ENCODE peak calls at places on chromosomes 4 and X, in ten cellular contexts. X is pancreas, B is AG10803, C is fibroblast of lung, Z is cardiac fibroblast, E is tibial nerve, T is endothelial cell of umbilical vein, V is ovary, J is lung, D is Panc1. Y is an unnamed sample.

GRCh38 chrX:72020788-72021187 is 110.1 kb downstream of the NHSL2 start:
- DNase-seq in X (no peak), B (no peak), C (no peak), Z (no peak), E (no peak), T (no peak), V (no peak), J (no peak), D (no peak), Y (no peak)

GRCh38 chrX:124030520-124030919 is 69.0 kb downstream of the STAG2 start:
- DNase-seq in X (no peak), B (no peak), C (no peak), Z (no peak), E (no peak), T (no peak), V (no peak), J (no peak), D (no peak), Y (no peak)

GRCh38 chr4:18366762-18367358 is 345.3 kb upstream of the LCORL start:
- DNase-seq in X (no peak), B (peak), C (peak), Z (peak), E (no peak), T (peak), V (no peak), J (no peak), D (no peak), Y (no peak)

GRCh38 chr4:13793020-13793710 is 165.6 kb upstream of the BOD1L1 start:
- DNase-seq in X (no peak), B (no peak), C (no peak), Z (peak), E (no peak), T (no peak), V (no peak), J (no peak), D (no peak), Y (no peak)

GRCh38 chr4:184747034-184747830 is 13.3 kb upstream of the CENPU start:
- DNase-seq in X (peak), B (no peak), C (no peak), Z (no peak), E (peak), T (no peak), V (peak), J (no peak), D (no peak), Y (no peak)

GRCh38 chrX:154525606-154526490 is 9.8 kb upstream of the FAM3A start:
- DNase-seq in X (no peak), B (no peak), C (no peak), Z (no peak), E (no peak), T (no peak), V (no peak), J (no peak), D (no peak), Y (no peak)

GRCh38 chr4:56460085-56460484 is 7.3 kb upstream of the SRP72 start:
- DNase-seq in X (no peak), B (peak), C (no peak), Z (no peak), E (no peak), T (no peak), V (no peak), J (no peak), D (no peak), Y (no peak)

GRCh38 chrX:63784902-63785692 is at the start of gene ARHGEF9:
- DNase-seq in X (peak), B (peak), C (peak), Z (peak), E (peak), T (no peak), V (peak), J (no peak), D (no peak), Y (no peak)

GRCh38 chrX:108001218-108001814 is 19.1 kb upstream of the TEX13B start:
- DNase-seq in X (no peak), B (peak), C (peak), Z (peak), E (no peak), T (peak), V (no peak), J (no peak), D (no peak), Y (peak)

GRCh38 chrX:118117069-118117405 is 427 bp upstream of the KLHL13 start:
- DNase-seq in X (no peak), B (no peak), C (no peak), Z (peak), E (peak), T (no peak), V (no peak), J (no peak), D (no peak), Y (no peak)

GRCh38 chrX:139429913-139430312 is 100.6 kb upstream of the F9 start:
- DNase-seq in X (no peak), B (peak), C (no peak), Z (no peak), E (no peak), T (no peak), V (no peak), J (no peak), D (no peak), Y (no peak)

GRCh38 chr4:39036172-39036571 is 4.0 kb upstream of the TMEM156 start:
- DNase-seq in X (no peak), B (no peak), C (peak), Z (peak), E (no peak), T (peak), V (no peak), J (no peak), D (no peak), Y (no peak)

GRCh38 chrX:10128386-10128785 is 28.4 kb upstream of the CLCN4 start:
- DNase-seq in X (no peak), B (no peak), C (no peak), Z (no peak), E (no peak), T (no peak), V (no peak), J (no peak), D (no peak), Y (no peak)

GRCh38 chr4:76430519-76431388 is 4.3 kb upstream of the SHROOM3 start:
- DNase-seq in X (no peak), B (peak), C (peak), Z (peak), E (peak), T (peak), V (no peak), J (no peak), D (peak), Y (peak)

GRCh38 chr4:174564529-174564928 is 42.2 kb upstream of the HPGD start:
- DNase-seq in X (no peak), B (no peak), C (no peak), Z (no peak), E (no peak), T (no peak), V (no peak), J (no peak), D (no peak), Y (no peak)

GRCh38 chr4:48409203-48409602 is 67.9 kb downstream of the SLAIN2 start:
- DNase-seq in X (no peak), B (no peak), C (no peak), Z (no peak), E (no peak), T (no peak), V (no peak), J (no peak), D (no peak), Y (no peak)

GRCh38 chr4:178140326-178140915 is 698.2 kb upstream of the AGA start:
- DNase-seq in X (no peak), B (no peak), C (no peak), Z (no peak), E (no peak), T (no peak), V (no peak), J (no peak), D (no peak), Y (no peak)

GRCh38 chr4:6680372-6681034 is 13.2 kb upstream of the S100P start:
- DNase-seq in X (no peak), B (no peak), C (no peak), Z (no peak), E (no peak), T (no peak), V (no peak), J (no peak), D (no peak), Y (no peak)

GRCh38 chrX:118519411-118520205 is 24.0 kb downstream of the DOCK11 start:
- DNase-seq in X (no peak), B (peak), C (peak), Z (peak), E (no peak), T (no peak), V (no peak), J (no peak), D (no peak), Y (no peak)

GRCh38 chrX:45157647-45158046 is 43.0 kb downstream of the DIPK2B start:
- DNase-seq in X (no peak), B (no peak), C (no peak), Z (no peak), E (no peak), T (no peak), V (no peak), J (no peak), D (no peak), Y (no peak)

DNA sequence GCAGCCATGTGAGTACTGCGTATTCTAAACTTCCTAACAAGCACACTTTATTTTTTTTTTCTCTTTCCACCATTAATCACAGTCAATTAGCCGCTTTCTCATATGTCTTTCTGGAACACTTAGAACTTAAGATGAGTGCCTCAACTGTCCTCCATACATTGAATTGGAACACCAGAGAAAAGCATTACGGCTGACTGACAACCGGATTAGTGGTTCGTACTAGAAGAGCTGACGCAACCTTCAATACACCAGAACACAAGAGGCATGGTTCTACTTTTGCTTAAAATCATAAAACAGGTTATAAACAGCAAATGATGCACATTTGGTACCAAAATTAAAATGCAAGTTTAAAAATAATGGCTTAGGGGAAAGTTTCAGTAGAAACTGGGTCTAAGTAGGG is 3.3 kb downstream of the TMEM47 start:
- DNase-seq in X (no peak), B (no peak), C (peak), Z (no peak), E (no peak), T (peak), V (no peak), J (no peak), D (no peak), Y (no peak)
- H3K4me3 ChIP-seq in X (no peak), B (peak), C (peak), Z (peak), E (peak), T (peak), V (peak), J (no peak), D (no peak), Y (no peak)

GRCh38 chr4:81906905-81907304 is 435.2 kb upstream of the RASGEF1B start:
- DNase-seq in X (no peak), B (no peak), C (no peak), Z (no peak), E (no peak), T (no peak), V (no peak), J (no peak), D (no peak), Y (no peak)

DNA sequence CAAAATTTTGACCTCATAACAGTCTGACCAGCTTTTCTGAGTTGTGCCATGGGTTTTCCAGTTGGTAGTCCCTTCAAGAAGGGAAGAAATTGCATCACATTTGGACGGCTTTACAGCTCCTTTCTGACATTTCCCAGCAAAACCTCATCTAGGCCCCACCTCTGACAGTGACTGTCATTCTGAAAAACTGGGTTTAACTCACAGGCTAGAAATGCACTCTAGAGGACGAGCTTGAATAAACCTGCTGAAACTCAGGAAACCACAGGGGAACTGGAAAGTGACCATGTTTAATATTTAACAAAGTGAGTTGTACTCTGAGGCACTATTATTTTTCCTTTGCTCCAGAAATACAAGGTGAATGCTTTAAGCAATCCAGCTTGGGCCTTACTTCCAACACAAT is 434.3 kb upstream of the RASGEF1B start:
- DNase-seq in X (no peak), B (no peak), C (no peak), Z (no peak), E (no peak), T (no peak), V (no peak), J (no peak), D (no peak), Y (no peak)
- TF ChIP-seq CTCF in X (no peak), B (no peak), C (no peak), Z (no peak), E (no peak), T (no peak), V (no peak), J (no peak), D (no peak), Y (no peak)

GRCh38 chr4:159267023-159267939 is 164.4 kb downstream of the RAPGEF2 start:
- DNase-seq in X (no peak), B (peak), C (peak), Z (peak), E (no peak), T (peak), V (no peak), J (no peak), D (no peak), Y (no peak)
- H3K4me3 ChIP-seq in X (no peak), B (peak), C (peak), Z (peak), E (peak), T (no peak), V (no peak), J (no peak), D (no peak), Y (no peak)

GRCh38 chrX:155534800-155535199 is 76.4 kb upstream of the F8A3 start:
- DNase-seq in X (no peak), B (no peak), C (no peak), Z (no peak), E (no peak), T (no peak), V (no peak), J (no peak), D (no peak), Y (no peak)
- TF ChIP-seq CTCF in X (no peak), B (no peak), C (no peak), Z (no peak), E (no peak), T (no peak), V (no peak), J (no peak), D (peak), Y (no peak)

GRCh38 chr4:87108142-87108546 is 112.3 kb downstream of the KLHL8 start:
- DNase-seq in X (no peak), B (peak), C (peak), Z (peak), E (peak), T (peak), V (no peak), J (no peak), D (peak), Y (peak)
- H3K4me3 ChIP-seq in X (no peak), B (peak), C (peak), Z (no peak), E (no peak), T (no peak), V (no peak), J (no peak), D (no peak), Y (peak)

DNA sequence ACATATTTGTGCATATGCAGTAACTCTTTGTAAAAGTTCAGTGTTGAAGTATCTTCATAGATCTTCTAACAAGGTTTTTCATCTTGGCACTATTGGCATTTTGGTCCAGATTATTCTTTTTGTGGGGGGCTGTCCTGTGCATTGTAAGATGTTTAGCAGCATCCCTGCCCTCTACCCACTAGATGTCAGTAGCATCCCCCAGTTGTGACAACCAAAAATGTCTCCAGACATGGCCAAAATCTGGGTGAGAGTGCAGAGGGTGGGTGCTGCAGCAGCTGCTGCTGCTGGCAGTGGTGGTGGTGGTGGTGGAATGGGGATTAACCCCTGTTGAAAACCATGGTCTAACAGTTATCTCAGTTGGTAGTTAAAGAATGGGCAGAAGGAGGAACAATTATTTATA is 370.0 kb downstream of the GPAT3 start:
- DNase-seq in X (no peak), B (no peak), C (no peak), Z (no peak), E (no peak), T (no peak), V (no peak), J (no peak), D (no peak), Y (no peak)
- TF ChIP-seq CTCF in X (no peak), B (no peak), C (no peak), Z (peak), E (no peak), T (no peak), V (no peak), J (no peak), D (peak), Y (peak)

DNA sequence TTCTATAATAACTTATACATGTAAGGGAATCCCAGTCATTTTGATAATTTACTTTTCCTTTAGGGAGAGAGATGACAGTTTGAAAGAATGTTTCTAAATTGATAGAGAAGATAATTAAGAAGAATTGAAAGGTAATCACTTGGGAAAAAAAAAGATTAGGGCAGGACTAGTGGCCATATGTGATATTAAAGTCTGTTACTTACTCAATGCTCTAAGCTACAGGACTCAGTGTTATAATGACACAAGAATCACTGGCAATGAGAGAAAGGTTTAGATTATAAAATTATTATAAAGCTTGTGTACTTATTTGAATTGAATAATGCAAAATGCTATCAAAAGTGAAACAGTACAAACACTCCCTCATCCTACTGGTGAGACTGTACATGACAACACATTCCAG is 265.3 kb downstream of the BANK1 start:
- DNase-seq in X (no peak), B (no peak), C (no peak), Z (no peak), E (no peak), T (no peak), V (no peak), J (no peak), D (no peak), Y (no peak)
- H3K4me3 ChIP-seq in X (no peak), B (no peak), C (no peak), Z (no peak), E (no peak), T (no peak), V (no peak), J (no peak), D (no peak), Y (no peak)

DNA sequence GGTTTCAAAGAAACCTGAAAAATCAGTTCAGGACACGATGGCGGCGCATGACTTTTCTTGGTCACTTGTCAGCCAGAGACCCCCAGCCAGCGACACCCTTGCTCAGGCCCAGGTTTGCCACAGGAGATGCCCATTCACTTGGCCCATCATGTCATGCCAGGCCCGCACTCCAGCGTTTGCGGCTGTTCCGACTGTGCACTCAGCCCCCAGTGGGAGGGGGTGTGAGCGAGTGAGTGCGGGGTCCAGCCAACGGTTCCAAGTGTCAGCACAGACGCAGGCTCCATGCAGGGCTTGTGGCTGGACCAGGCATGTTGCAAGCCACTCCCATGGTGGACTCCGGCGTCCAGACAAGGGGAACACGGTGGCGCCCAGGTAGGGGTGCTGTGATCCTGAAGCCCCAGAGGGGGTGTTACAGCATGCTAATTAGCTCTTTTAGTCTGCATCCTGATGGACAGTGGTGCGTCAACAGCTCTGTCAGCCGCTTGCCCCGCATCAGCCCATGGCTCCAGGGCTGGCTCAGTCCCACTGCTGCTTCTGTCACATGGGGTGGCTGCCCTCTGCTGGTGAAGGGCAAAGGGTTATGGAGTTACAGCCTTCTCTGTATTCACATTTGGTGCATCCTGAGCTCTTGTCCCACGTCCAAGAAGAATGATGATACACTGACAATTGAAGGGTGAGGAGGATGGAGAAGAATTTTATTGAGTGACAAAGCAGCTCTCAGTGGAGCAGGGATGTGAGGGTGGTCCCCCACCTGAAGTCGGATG is 3.7 kb upstream of the MAEA start:
- DNase-seq in X (no peak), B (peak), C (no peak), Z (peak), E (no peak), T (no peak), V (no peak), J (no peak), D (no peak), Y (no peak)
- TF ChIP-seq CTCF in X (no peak), B (peak), C (no peak), Z (no peak), E (no peak), T (no peak), V (no peak), J (no peak), D (no peak), Y (peak)